ENCODE peak calls at places on chromosomes 7 and 10, in seven cellular contexts. X is Daoy; M is left colon; I is chondrocyte; K is AG10803; O is NCI-H1436; T is activated CD4-positive, alpha-beta memory T cell treated with anti-CD3 and anti-CD28 coated beads for 36 hours. A is an unnamed sample.
A peak's percentile ranks its signal among the peaks of the same experiment; 100 is the strongest.

GRCh38 chr10:110918633-110919348 is at the start of gene BBIP1:
- DNase-seq in X (peak; percentile 98), M (no peak), I (peak; percentile 98), K (peak; percentile 100), O (peak; percentile 100), T (peak; percentile 93), A (no peak)

GRCh38 chr10:128080641-128081040 is 45.6 kb downstream of the MKI67 start:
- DNase-seq in X (no peak), M (no peak), I (no peak), K (no peak), O (no peak), T (no peak), A (no peak)

GRCh38 chr7:131656980-131657725 is 100.7 kb upstream of the PODXL start:
- DNase-seq in X (no peak), M (no peak), I (no peak), K (no peak), O (no peak), T (no peak), A (no peak)

GRCh38 chr10:99345350-99345749 is 16.2 kb downstream of the CNNM1 start:
- DNase-seq in X (peak; percentile 71), M (no peak), I (no peak), K (peak; percentile 83), O (no peak), T (no peak), A (no peak)

GRCh38 chr10:128095023-128095752 is 31.0 kb downstream of the MKI67 start:
- DNase-seq in X (no peak), M (no peak), I (no peak), K (no peak), O (no peak), T (peak; percentile 75), A (peak; percentile 65)

GRCh38 chr7:117312593-117312992 is 10.3 kb downstream of the WNT2 start:
- DNase-seq in X (no peak), M (no peak), I (no peak), K (no peak), O (no peak), T (no peak), A (no peak)

GRCh38 chr10:110458583-110458920 is 39.2 kb upstream of the DUSP5 start:
- DNase-seq in X (no peak), M (no peak), I (no peak), K (no peak), O (no peak), T (no peak), A (no peak)

GRCh38 chr10:104085801-104086400 is at the start of gene COL17A1:
- DNase-seq in X (peak; percentile 7), M (peak; percentile 17), I (no peak), K (no peak), O (no peak), T (no peak), A (no peak)

GRCh38 chr7:134364619-134365037 is 47.9 kb upstream of the SLC35B4 start:
- DNase-seq in X (peak; percentile 79), M (no peak), I (no peak), K (peak; percentile 65), O (no peak), T (no peak), A (no peak)

GRCh38 chr10:16843252-16843870 is 26.1 kb upstream of the RSU1 start:
- DNase-seq in X (peak; percentile 15), M (no peak), I (no peak), K (peak; percentile 91), O (peak; percentile 41), T (no peak), A (no peak)

GRCh38 chr10:30502266-30503058 is 68.5 kb downstream of the MAP3K8 start:
- DNase-seq in X (peak; percentile 45), M (peak; percentile 40), I (no peak), K (peak; percentile 19), O (no peak), T (peak; percentile 51), A (peak; percentile 76)

GRCh38 chr10:53256623-53257022 is 484.0 kb upstream of the MBL2 start:
- DNase-seq in X (no peak), M (no peak), I (no peak), K (no peak), O (no peak), T (no peak), A (no peak)

GRCh38 chr7:81407094-81407493 is 362.8 kb downstream of the HGF start:
- DNase-seq in X (no peak), M (no peak), I (no peak), K (peak; percentile 25), O (no peak), T (no peak), A (no peak)

GRCh38 chr10:129541208-129541607 is 74.2 kb downstream of the MGMT start:
- DNase-seq in X (peak; percentile 45), M (no peak), I (no peak), K (no peak), O (no peak), T (no peak), A (no peak)

GRCh38 chr7:98321301-98321700 is 39.8 kb downstream of the BRI3 start:
- DNase-seq in X (no peak), M (no peak), I (no peak), K (no peak), O (no peak), T (no peak), A (no peak)

GRCh38 chr10:60794953-60795352 is 16.7 kb downstream of the CDK1 start:
- DNase-seq in X (no peak), M (no peak), I (no peak), K (no peak), O (no peak), T (no peak), A (no peak)

GRCh38 chr10:34687434-34688205 is 127.5 kb downstream of the PARD3 start:
- DNase-seq in X (no peak), M (no peak), I (no peak), K (no peak), O (no peak), T (no peak), A (no peak)

GRCh38 chr7:147978651-147979050 is 611.9 kb upstream of the C7orf33 start:
- DNase-seq in X (no peak), M (no peak), I (no peak), K (no peak), O (no peak), T (no peak), A (no peak)

GRCh38 chr7:45421826-45422225 is 152.3 kb upstream of the ADCY1 start:
- DNase-seq in X (no peak), M (no peak), I (no peak), K (peak; percentile 50), O (no peak), T (no peak), A (no peak)

GRCh38 chr10:82660205-82660604 is 785.2 kb downstream of the NRG3 start:
- DNase-seq in X (no peak), M (no peak), I (no peak), K (no peak), O (no peak), T (no peak), A (no peak)

GRCh38 chr7:45590679-45591057 is 16.5 kb downstream of the ADCY1 start:
- DNase-seq in X (no peak), M (no peak), I (no peak), K (no peak), O (no peak), T (peak; percentile 5), A (no peak)

GRCh38 chr7:49483142-49483541 is 290.3 kb upstream of the VWC2 start:
- DNase-seq in X (no peak), M (peak; percentile 29), I (no peak), K (no peak), O (no peak), T (no peak), A (peak; percentile 3)

GRCh38 chr10:11610151-11610854 is 1.1 kb downstream of the USP6NL start:
- DNase-seq in X (no peak), M (no peak), I (no peak), K (no peak), O (no peak), T (no peak), A (no peak)